ENCODE peak calls at places on chromosomes 16 and 17, in four cellular contexts. L is MM.1S, G is progenitor cell of endocrine pancreas, E is neural crest cell. B is an unnamed sample.

GRCh38 chr17:34974794-34975428 is 5.4 kb upstream of the LIG3 start:
- DNase-seq in L (no peak), G (no peak), E (no peak), B (no peak)

GRCh38 chr17:72142614-72143013 is 21.8 kb downstream of the SOX9 start:
- DNase-seq in L (no peak), G (no peak), E (no peak), B (no peak)

GRCh38 chr17:18981642-18982424 is 22.7 kb downstream of the FAM83G start:
- DNase-seq in L (no peak), G (no peak), E (no peak), B (peak)

GRCh38 chr17:37726248-37726647 is 18.6 kb downstream of the HNF1B start:
- DNase-seq in L (no peak), G (no peak), E (no peak), B (no peak)

GRCh38 chr16:3734758-3735221 is 17.5 kb upstream of the TRAP1 start:
- DNase-seq in L (no peak), G (no peak), E (no peak), B (no peak)

GRCh38 chr16:49273771-49274170 is 7.9 kb downstream of the CBLN1 start:
- DNase-seq in L (no peak), G (no peak), E (no peak), B (no peak)

GRCh38 chr17:29931253-29931932 is 1.4 kb upstream of the SSH2 start:
- DNase-seq in L (peak), G (peak), E (peak), B (no peak)

GRCh38 chr16:86126891-86127290 is 227.9 kb downstream of the IRF8 start:
- DNase-seq in L (no peak), G (no peak), E (no peak), B (no peak)

GRCh38 chr17:70137451-70138230 is 31.7 kb upstream of the KCNJ2 start:
- DNase-seq in L (peak), G (no peak), E (no peak), B (peak)

GRCh38 chr17:57832711-57833596 is 16.9 kb downstream of the MRPS23 start:
- DNase-seq in L (peak), G (peak), E (peak), B (no peak)

GRCh38 chr17:40695874-40696472 is 7.6 kb downstream of the KRT24 start:
- DNase-seq in L (no peak), G (no peak), E (no peak), B (no peak)

GRCh38 chr17:30343741-30344140 is 9.9 kb upstream of the TMIGD1 start:
- DNase-seq in L (no peak), G (no peak), E (no peak), B (no peak)

GRCh38 chr17:29149431-29150064 is 30.6 kb downstream of the MYO18A start:
- DNase-seq in L (no peak), G (no peak), E (no peak), B (no peak)

GRCh38 chr17:5921919-5922318 is 148.3 kb upstream of the WSCD1 start:
- DNase-seq in L (no peak), G (no peak), E (no peak), B (no peak)

GRCh38 chr16:57093845-57094564 is 1.6 kb downstream of the CPNE2 start:
- DNase-seq in L (no peak), G (no peak), E (no peak), B (no peak)

GRCh38 chr17:17141279-17141678 is 64.9 kb downstream of the PLD6 start:
- DNase-seq in L (no peak), G (no peak), E (no peak), B (no peak)

GRCh38 chr17:51279183-51279582 is 18.8 kb downstream of the UTP18 start:
- DNase-seq in L (no peak), G (no peak), E (no peak), B (no peak)
- TF ChIP-seq CTCF in L (no peak), G (no peak), E (no peak), B (no peak)

GRCh38 chr16:24074574-24074973 is 181.6 kb upstream of the CACNG3 start:
- DNase-seq in L (no peak), G (no peak), E (no peak), B (no peak)

GRCh38 chr16:24075929-24076716 is 180.0 kb upstream of the CACNG3 start:
- DNase-seq in L (peak), G (no peak), E (no peak), B (no peak)

GRCh38 chr16:24077989-24078388 is 178.1 kb upstream of the CACNG3 start:
- DNase-seq in L (no peak), G (no peak), E (no peak), B (no peak)

GRCh38 chr16:24075302-24075701 is 180.8 kb upstream of the CACNG3 start:
- DNase-seq in L (no peak), G (no peak), E (no peak), B (no peak)

DNA sequence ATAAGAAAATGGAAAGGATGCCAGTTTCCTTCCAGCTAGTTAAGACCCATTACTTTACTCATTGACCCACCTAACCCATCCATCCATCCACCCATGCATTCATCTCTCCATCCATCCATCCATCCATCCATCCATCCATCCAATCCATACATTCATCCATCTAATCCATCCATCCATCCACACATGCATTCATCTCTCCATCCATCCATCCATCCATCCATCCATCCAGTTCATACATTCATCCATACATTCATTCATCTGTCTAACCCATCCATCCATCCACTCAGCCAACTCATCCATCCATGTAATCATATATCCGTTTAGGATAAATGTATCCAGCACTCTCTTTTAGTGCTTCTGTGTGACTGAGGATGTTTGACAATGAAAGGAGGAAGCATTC is 178.8 kb upstream of the CACNG3 start:
- DNase-seq in L (no peak), G (no peak), E (no peak), B (no peak)
- TF ChIP-seq CTCF in L (no peak), G (no peak), E (no peak), B (no peak)

DNA sequence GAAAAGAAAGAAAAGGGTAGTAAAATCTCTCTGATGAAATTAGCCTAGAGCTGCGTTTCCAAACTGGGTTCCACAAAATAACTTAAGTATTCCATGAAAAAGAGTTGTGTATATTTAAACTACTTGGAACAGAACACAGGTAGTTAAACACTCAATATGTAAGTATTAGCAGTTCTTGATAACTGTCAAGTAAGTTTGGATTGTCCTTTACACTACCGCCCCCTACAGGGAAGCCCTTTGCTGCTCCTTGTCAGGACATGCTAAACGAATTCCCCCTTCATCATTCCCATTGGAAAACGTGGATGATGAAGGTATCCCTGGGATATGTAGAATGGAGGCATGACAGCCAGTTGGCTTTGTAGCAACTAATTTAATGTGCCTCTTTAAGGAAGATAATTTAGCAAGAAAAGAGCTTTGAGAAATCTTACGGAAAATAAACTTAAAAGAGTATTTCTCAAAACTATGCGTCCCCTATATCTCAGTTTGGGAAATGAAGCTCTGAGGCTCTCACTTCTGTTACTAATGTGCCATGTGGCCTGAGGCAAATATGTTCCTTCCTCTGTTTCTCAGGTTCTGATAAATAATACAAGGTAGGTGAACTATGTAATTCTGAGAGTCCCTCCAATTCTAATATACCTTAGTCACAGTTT is 18.8 kb downstream of the NCBP3 start:
- DNase-seq in L (peak), G (peak), E (peak), B (no peak)
- TF ChIP-seq CTCF in L (peak), G (peak), E (peak), B (peak)

DNA sequence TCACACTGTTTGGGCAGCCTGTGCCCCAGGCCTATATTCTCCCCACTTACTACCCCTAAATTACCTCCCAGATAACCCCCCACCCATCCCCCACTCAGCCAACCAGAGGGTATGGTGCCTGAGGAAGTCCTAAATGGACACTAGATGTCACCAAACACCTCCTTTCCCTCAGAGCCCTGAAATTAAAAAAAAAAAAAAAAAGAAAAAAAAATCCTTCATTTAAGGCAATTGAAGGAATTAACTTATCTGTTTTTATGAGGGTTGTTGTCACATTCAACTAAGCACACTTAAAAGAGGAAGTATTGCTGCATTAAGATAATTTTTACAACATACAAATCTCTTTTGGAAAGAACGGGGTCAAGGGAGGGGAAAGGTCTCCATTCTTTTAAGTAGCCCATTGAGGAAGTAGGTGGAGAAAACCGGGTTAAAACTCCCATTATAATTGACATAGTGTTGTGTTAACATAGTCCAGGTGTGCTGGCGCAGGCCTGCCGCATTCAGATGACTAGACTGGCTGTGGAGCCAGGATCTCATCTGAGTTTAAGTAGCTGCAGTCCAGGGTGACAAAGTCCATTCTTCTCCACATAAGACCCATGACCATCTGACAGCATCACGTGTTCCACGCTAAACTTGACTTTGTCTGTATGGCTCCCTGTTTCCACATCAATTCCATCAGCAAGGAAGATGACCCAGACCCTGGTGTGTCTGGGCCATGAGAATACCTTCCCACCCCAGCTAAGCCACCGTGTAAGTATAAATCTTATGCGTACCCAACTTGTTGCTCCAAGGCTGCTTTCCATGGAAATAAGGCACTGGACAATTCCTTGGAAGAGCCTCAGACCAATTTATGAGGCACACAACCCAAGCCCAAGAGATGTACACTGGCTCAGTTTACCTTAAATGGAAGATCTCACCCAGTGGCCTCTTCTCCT is 46.4 kb downstream of the SNX11 start:
- DNase-seq in L (peak), G (peak), E (peak), B (no peak)
- TF ChIP-seq CTCF in L (peak), G (peak), E (peak), B (peak)

GRCh38 chr17:64497565-64498035 is 746 bp upstream of the POLG2 start:
- DNase-seq in L (no peak), G (no peak), E (no peak), B (no peak)
- TF ChIP-seq CTCF in L (no peak), G (no peak), E (no peak), B (no peak)

GRCh38 chr16:62254847-62255246 is 218.6 kb upstream of the CDH8 start:
- DNase-seq in L (no peak), G (no peak), E (no peak), B (no peak)

GRCh38 chr16:62253926-62254325 is 217.7 kb upstream of the CDH8 start:
- DNase-seq in L (no peak), G (no peak), E (no peak), B (no peak)

DNA sequence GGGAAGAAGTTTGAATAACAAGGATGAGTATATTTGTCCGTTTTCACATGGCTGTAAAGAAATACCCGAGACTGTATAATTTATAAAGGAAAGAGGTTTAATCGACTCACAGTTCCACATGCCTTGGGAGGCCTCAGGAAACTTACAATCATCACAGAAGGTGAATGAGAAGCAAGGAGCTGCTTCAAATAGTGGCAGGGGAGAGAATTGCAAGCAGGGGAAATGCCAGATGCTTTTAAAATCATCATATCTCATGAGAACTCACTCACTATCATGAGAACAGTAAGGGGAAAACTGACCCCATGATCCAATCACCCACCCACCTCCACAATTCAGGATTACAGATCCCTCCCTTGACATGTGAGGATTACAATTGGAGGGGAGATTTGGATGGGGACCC is 212.8 kb upstream of the CDH8 start:
- DNase-seq in L (no peak), G (no peak), E (no peak), B (no peak)
- TF ChIP-seq CTCF in L (no peak), G (peak), E (peak), B (no peak)